ENCODE peak calls at places on chromosome 6, in ten cellular contexts. One of them, this sample, is unnamed.

GRCh38 chr6:31271641-31272357 is at the start of gene HLA-C:
- DNase-seq in NCI-H2171 treated with DMSO at 0.1 percent for 48 hours: peak
- DNase-seq in AG04450: peak
- DNase-seq in effector memory CD8-positive, alpha-beta T cell: peak
- DNase-seq in stimulated activated CD4-positive, alpha-beta T cell treated with anti-CD3 and anti-CD28 coated beads, Interleukin-4, amount 100 ng/mL, for 1 hour: peak
- DNase-seq in body of pancreas: peak
- DNase-seq in AG10803: peak
- DNase-seq in epithelial cell of esophagus: peak
- DNase-seq in H7: peak
- DNase-seq in sciatic nerve: peak
- DNase-seq in this sample: peak

GRCh38 chr6:77178821-77179220 is 284.5 kb downstream of the HTR1B start:
- DNase-seq in NCI-H2171 treated with DMSO at 0.1 percent for 48 hours: no peak
- DNase-seq in AG04450: peak
- DNase-seq in effector memory CD8-positive, alpha-beta T cell: no peak
- DNase-seq in stimulated activated CD4-positive, alpha-beta T cell treated with anti-CD3 and anti-CD28 coated beads, Interleukin-4, amount 100 ng/mL, for 1 hour: no peak
- DNase-seq in body of pancreas: no peak
- DNase-seq in AG10803: peak
- DNase-seq in epithelial cell of esophagus: peak
- DNase-seq in H7: no peak
- DNase-seq in sciatic nerve: no peak
- DNase-seq in this sample: peak

GRCh38 chr6:45710304-45710821 is 305.3 kb downstream of the CLIC5 start:
- DNase-seq in NCI-H2171 treated with DMSO at 0.1 percent for 48 hours: no peak
- DNase-seq in AG04450: no peak
- DNase-seq in effector memory CD8-positive, alpha-beta T cell: peak
- DNase-seq in stimulated activated CD4-positive, alpha-beta T cell treated with anti-CD3 and anti-CD28 coated beads, Interleukin-4, amount 100 ng/mL, for 1 hour: peak
- DNase-seq in body of pancreas: no peak
- DNase-seq in AG10803: peak
- DNase-seq in epithelial cell of esophagus: peak
- DNase-seq in H7: no peak
- DNase-seq in sciatic nerve: no peak
- DNase-seq in this sample: no peak

GRCh38 chr6:144156991-144157390 is 6.7 kb downstream of the STX11 start:
- DNase-seq in NCI-H2171 treated with DMSO at 0.1 percent for 48 hours: no peak
- DNase-seq in AG04450: no peak
- DNase-seq in effector memory CD8-positive, alpha-beta T cell: no peak
- DNase-seq in stimulated activated CD4-positive, alpha-beta T cell treated with anti-CD3 and anti-CD28 coated beads, Interleukin-4, amount 100 ng/mL, for 1 hour: no peak
- DNase-seq in body of pancreas: no peak
- DNase-seq in AG10803: no peak
- DNase-seq in epithelial cell of esophagus: no peak
- DNase-seq in H7: peak
- DNase-seq in sciatic nerve: no peak
- DNase-seq in this sample: no peak

GRCh38 chr6:29227235-29227634 is 56.5 kb downstream of the OR2J2 start:
- DNase-seq in NCI-H2171 treated with DMSO at 0.1 percent for 48 hours: no peak
- DNase-seq in AG04450: no peak
- DNase-seq in effector memory CD8-positive, alpha-beta T cell: no peak
- DNase-seq in stimulated activated CD4-positive, alpha-beta T cell treated with anti-CD3 and anti-CD28 coated beads, Interleukin-4, amount 100 ng/mL, for 1 hour: no peak
- DNase-seq in body of pancreas: no peak
- DNase-seq in AG10803: no peak
- DNase-seq in epithelial cell of esophagus: no peak
- DNase-seq in H7: no peak
- DNase-seq in sciatic nerve: no peak
- DNase-seq in this sample: no peak

GRCh38 chr6:56890683-56891429 is 64.1 kb upstream of the BEND6 start:
- DNase-seq in NCI-H2171 treated with DMSO at 0.1 percent for 48 hours: no peak
- DNase-seq in AG04450: peak
- DNase-seq in effector memory CD8-positive, alpha-beta T cell: no peak
- DNase-seq in stimulated activated CD4-positive, alpha-beta T cell treated with anti-CD3 and anti-CD28 coated beads, Interleukin-4, amount 100 ng/mL, for 1 hour: no peak
- DNase-seq in body of pancreas: no peak
- DNase-seq in AG10803: peak
- DNase-seq in epithelial cell of esophagus: peak
- DNase-seq in H7: no peak
- DNase-seq in sciatic nerve: no peak
- DNase-seq in this sample: peak

GRCh38 chr6:145155411-145155810 is 579.9 kb downstream of the EPM2A start:
- DNase-seq in NCI-H2171 treated with DMSO at 0.1 percent for 48 hours: no peak
- DNase-seq in AG04450: no peak
- DNase-seq in effector memory CD8-positive, alpha-beta T cell: no peak
- DNase-seq in stimulated activated CD4-positive, alpha-beta T cell treated with anti-CD3 and anti-CD28 coated beads, Interleukin-4, amount 100 ng/mL, for 1 hour: no peak
- DNase-seq in body of pancreas: no peak
- DNase-seq in AG10803: no peak
- DNase-seq in epithelial cell of esophagus: peak
- DNase-seq in H7: no peak
- DNase-seq in sciatic nerve: no peak
- DNase-seq in this sample: no peak

GRCh38 chr6:97160280-97160679 is 122.7 kb downstream of the MMS22L start:
- DNase-seq in NCI-H2171 treated with DMSO at 0.1 percent for 48 hours: no peak
- DNase-seq in AG04450: no peak
- DNase-seq in effector memory CD8-positive, alpha-beta T cell: no peak
- DNase-seq in stimulated activated CD4-positive, alpha-beta T cell treated with anti-CD3 and anti-CD28 coated beads, Interleukin-4, amount 100 ng/mL, for 1 hour: no peak
- DNase-seq in body of pancreas: no peak
- DNase-seq in AG10803: no peak
- DNase-seq in epithelial cell of esophagus: no peak
- DNase-seq in H7: no peak
- DNase-seq in sciatic nerve: no peak
- DNase-seq in this sample: no peak

GRCh38 chr6:89589297-89590074 is 49.1 kb downstream of the LYRM2 start:
- DNase-seq in NCI-H2171 treated with DMSO at 0.1 percent for 48 hours: no peak
- DNase-seq in AG04450: no peak
- DNase-seq in effector memory CD8-positive, alpha-beta T cell: no peak
- DNase-seq in stimulated activated CD4-positive, alpha-beta T cell treated with anti-CD3 and anti-CD28 coated beads, Interleukin-4, amount 100 ng/mL, for 1 hour: no peak
- DNase-seq in body of pancreas: no peak
- DNase-seq in AG10803: no peak
- DNase-seq in epithelial cell of esophagus: no peak
- DNase-seq in H7: peak
- DNase-seq in sciatic nerve: no peak
- DNase-seq in this sample: no peak

GRCh38 chr6:117399924-117400323 is 25.8 kb downstream of the ROS1 start:
- DNase-seq in NCI-H2171 treated with DMSO at 0.1 percent for 48 hours: no peak
- DNase-seq in AG04450: no peak
- DNase-seq in effector memory CD8-positive, alpha-beta T cell: no peak
- DNase-seq in stimulated activated CD4-positive, alpha-beta T cell treated with anti-CD3 and anti-CD28 coated beads, Interleukin-4, amount 100 ng/mL, for 1 hour: no peak
- DNase-seq in body of pancreas: no peak
- DNase-seq in AG10803: no peak
- DNase-seq in epithelial cell of esophagus: peak
- DNase-seq in H7: peak
- DNase-seq in sciatic nerve: no peak
- DNase-seq in this sample: no peak

GRCh38 chr6:158817298-158818007 is 1.7 kb downstream of the EZR start:
- DNase-seq in NCI-H2171 treated with DMSO at 0.1 percent for 48 hours: no peak
- DNase-seq in AG04450: no peak
- DNase-seq in effector memory CD8-positive, alpha-beta T cell: no peak
- DNase-seq in stimulated activated CD4-positive, alpha-beta T cell treated with anti-CD3 and anti-CD28 coated beads, Interleukin-4, amount 100 ng/mL, for 1 hour: peak
- DNase-seq in body of pancreas: peak
- DNase-seq in AG10803: peak
- DNase-seq in epithelial cell of esophagus: peak
- DNase-seq in H7: no peak
- DNase-seq in sciatic nerve: no peak
- DNase-seq in this sample: peak

GRCh38 chr6:40755046-40755681 is 168.0 kb upstream of the LRFN2 start:
- DNase-seq in NCI-H2171 treated with DMSO at 0.1 percent for 48 hours: peak
- DNase-seq in AG04450: peak
- DNase-seq in effector memory CD8-positive, alpha-beta T cell: no peak
- DNase-seq in stimulated activated CD4-positive, alpha-beta T cell treated with anti-CD3 and anti-CD28 coated beads, Interleukin-4, amount 100 ng/mL, for 1 hour: no peak
- DNase-seq in body of pancreas: no peak
- DNase-seq in AG10803: peak
- DNase-seq in epithelial cell of esophagus: peak
- DNase-seq in H7: peak
- DNase-seq in sciatic nerve: no peak
- DNase-seq in this sample: peak

GRCh38 chr6:14228571-14228970 is 111.0 kb downstream of the CD83 start:
- DNase-seq in NCI-H2171 treated with DMSO at 0.1 percent for 48 hours: no peak
- DNase-seq in AG04450: no peak
- DNase-seq in effector memory CD8-positive, alpha-beta T cell: no peak
- DNase-seq in stimulated activated CD4-positive, alpha-beta T cell treated with anti-CD3 and anti-CD28 coated beads, Interleukin-4, amount 100 ng/mL, for 1 hour: peak
- DNase-seq in body of pancreas: peak
- DNase-seq in AG10803: peak
- DNase-seq in epithelial cell of esophagus: no peak
- DNase-seq in H7: no peak
- DNase-seq in sciatic nerve: no peak
- DNase-seq in this sample: no peak

GRCh38 chr6:134950482-134950881 is 581 bp upstream of the ALDH8A1 start:
- DNase-seq in NCI-H2171 treated with DMSO at 0.1 percent for 48 hours: no peak
- DNase-seq in AG04450: no peak
- DNase-seq in effector memory CD8-positive, alpha-beta T cell: no peak
- DNase-seq in stimulated activated CD4-positive, alpha-beta T cell treated with anti-CD3 and anti-CD28 coated beads, Interleukin-4, amount 100 ng/mL, for 1 hour: no peak
- DNase-seq in body of pancreas: no peak
- DNase-seq in AG10803: no peak
- DNase-seq in epithelial cell of esophagus: no peak
- DNase-seq in H7: no peak
- DNase-seq in sciatic nerve: no peak
- DNase-seq in this sample: no peak

GRCh38 chr6:29653452-29654038 is 3.3 kb upstream of the MOG start:
- DNase-seq in NCI-H2171 treated with DMSO at 0.1 percent for 48 hours: peak
- DNase-seq in AG04450: peak
- DNase-seq in effector memory CD8-positive, alpha-beta T cell: peak
- DNase-seq in stimulated activated CD4-positive, alpha-beta T cell treated with anti-CD3 and anti-CD28 coated beads, Interleukin-4, amount 100 ng/mL, for 1 hour: no peak
- DNase-seq in body of pancreas: peak
- DNase-seq in AG10803: peak
- DNase-seq in epithelial cell of esophagus: peak
- DNase-seq in H7: peak
- DNase-seq in sciatic nerve: no peak
- DNase-seq in this sample: peak

GRCh38 chr6:40723967-40724366 is 136.8 kb upstream of the LRFN2 start:
- DNase-seq in NCI-H2171 treated with DMSO at 0.1 percent for 48 hours: no peak
- DNase-seq in AG04450: no peak
- DNase-seq in effector memory CD8-positive, alpha-beta T cell: no peak
- DNase-seq in stimulated activated CD4-positive, alpha-beta T cell treated with anti-CD3 and anti-CD28 coated beads, Interleukin-4, amount 100 ng/mL, for 1 hour: no peak
- DNase-seq in body of pancreas: no peak
- DNase-seq in AG10803: peak
- DNase-seq in epithelial cell of esophagus: no peak
- DNase-seq in H7: no peak
- DNase-seq in sciatic nerve: no peak
- DNase-seq in this sample: peak

GRCh38 chr6:150091466-150091865 is 22.5 kb upstream of the ULBP3 start:
- DNase-seq in NCI-H2171 treated with DMSO at 0.1 percent for 48 hours: no peak
- DNase-seq in AG04450: no peak
- DNase-seq in effector memory CD8-positive, alpha-beta T cell: no peak
- DNase-seq in stimulated activated CD4-positive, alpha-beta T cell treated with anti-CD3 and anti-CD28 coated beads, Interleukin-4, amount 100 ng/mL, for 1 hour: no peak
- DNase-seq in body of pancreas: no peak
- DNase-seq in AG10803: no peak
- DNase-seq in epithelial cell of esophagus: no peak
- DNase-seq in H7: no peak
- DNase-seq in sciatic nerve: no peak
- DNase-seq in this sample: no peak

GRCh38 chr6:21501815-21502214 is 91.7 kb upstream of the SOX4 start:
- DNase-seq in NCI-H2171 treated with DMSO at 0.1 percent for 48 hours: no peak
- DNase-seq in AG04450: no peak
- DNase-seq in effector memory CD8-positive, alpha-beta T cell: no peak
- DNase-seq in stimulated activated CD4-positive, alpha-beta T cell treated with anti-CD3 and anti-CD28 coated beads, Interleukin-4, amount 100 ng/mL, for 1 hour: no peak
- DNase-seq in body of pancreas: no peak
- DNase-seq in AG10803: no peak
- DNase-seq in epithelial cell of esophagus: no peak
- DNase-seq in H7: no peak
- DNase-seq in sciatic nerve: no peak
- DNase-seq in this sample: no peak

GRCh38 chr6:159117031-159117430 is 52.2 kb upstream of the FNDC1 start:
- DNase-seq in NCI-H2171 treated with DMSO at 0.1 percent for 48 hours: no peak
- DNase-seq in AG04450: no peak
- DNase-seq in effector memory CD8-positive, alpha-beta T cell: no peak
- DNase-seq in stimulated activated CD4-positive, alpha-beta T cell treated with anti-CD3 and anti-CD28 coated beads, Interleukin-4, amount 100 ng/mL, for 1 hour: no peak
- DNase-seq in body of pancreas: no peak
- DNase-seq in AG10803: peak
- DNase-seq in epithelial cell of esophagus: peak
- DNase-seq in H7: no peak
- DNase-seq in sciatic nerve: no peak
- DNase-seq in this sample: peak

GRCh38 chr6:16956371-16956770 is 145.5 kb upstream of the STMND1 start:
- DNase-seq in NCI-H2171 treated with DMSO at 0.1 percent for 48 hours: no peak
- DNase-seq in AG04450: no peak
- DNase-seq in effector memory CD8-positive, alpha-beta T cell: no peak
- DNase-seq in stimulated activated CD4-positive, alpha-beta T cell treated with anti-CD3 and anti-CD28 coated beads, Interleukin-4, amount 100 ng/mL, for 1 hour: no peak
- DNase-seq in body of pancreas: no peak
- DNase-seq in AG10803: no peak
- DNase-seq in epithelial cell of esophagus: no peak
- DNase-seq in H7: no peak
- DNase-seq in sciatic nerve: no peak
- DNase-seq in this sample: no peak

GRCh38 chr6:153373869-153374268 is 242.8 kb upstream of the RGS17 start:
- DNase-seq in NCI-H2171 treated with DMSO at 0.1 percent for 48 hours: no peak
- DNase-seq in AG04450: no peak
- DNase-seq in effector memory CD8-positive, alpha-beta T cell: no peak
- DNase-seq in stimulated activated CD4-positive, alpha-beta T cell treated with anti-CD3 and anti-CD28 coated beads, Interleukin-4, amount 100 ng/mL, for 1 hour: no peak
- DNase-seq in body of pancreas: no peak
- DNase-seq in AG10803: no peak
- DNase-seq in epithelial cell of esophagus: no peak
- DNase-seq in H7: no peak
- DNase-seq in sciatic nerve: no peak
- DNase-seq in this sample: no peak

GRCh38 chr6:13943943-13944342 is 19.2 kb downstream of the RNF182 start:
- DNase-seq in NCI-H2171 treated with DMSO at 0.1 percent for 48 hours: no peak
- DNase-seq in AG04450: no peak
- DNase-seq in effector memory CD8-positive, alpha-beta T cell: no peak
- DNase-seq in stimulated activated CD4-positive, alpha-beta T cell treated with anti-CD3 and anti-CD28 coated beads, Interleukin-4, amount 100 ng/mL, for 1 hour: no peak
- DNase-seq in body of pancreas: no peak
- DNase-seq in AG10803: no peak
- DNase-seq in epithelial cell of esophagus: no peak
- DNase-seq in H7: no peak
- DNase-seq in sciatic nerve: no peak
- DNase-seq in this sample: no peak

GRCh38 chr6:328924-329323 is 36.6 kb downstream of the DUSP22 start:
- DNase-seq in NCI-H2171 treated with DMSO at 0.1 percent for 48 hours: no peak
- DNase-seq in AG04450: no peak
- DNase-seq in effector memory CD8-positive, alpha-beta T cell: no peak
- DNase-seq in stimulated activated CD4-positive, alpha-beta T cell treated with anti-CD3 and anti-CD28 coated beads, Interleukin-4, amount 100 ng/mL, for 1 hour: no peak
- DNase-seq in body of pancreas: no peak
- DNase-seq in AG10803: no peak
- DNase-seq in epithelial cell of esophagus: no peak
- DNase-seq in H7: no peak
- DNase-seq in sciatic nerve: peak
- DNase-seq in this sample: no peak

This sample was measured in brain microvascular endothelial cell.